ENCODE peak calls at places on chromosomes 3 and 15, in ten cellular contexts. R is mammary epithelial cell; Z is substantia nigra; Y is uterus; M is caudate nucleus; I is keratinocyte; N is psoas muscle; L is HCT116; W is naive thymus-derived CD4-positive, alpha-beta T cell; P is PC-3. S is an unnamed sample.

GRCh38 chr3:117844676-117845075 is 1135.1 kb downstream of the TUSC7 start:
- DNase-seq in W (no peak), Y (no peak), N (no peak), R (no peak), P (no peak), Z (no peak), I (no peak), M (no peak), L (no peak), S (peak; percentile 33)

GRCh38 chr3:14503033-14503705 is 37.0 kb downstream of the GRIP2 start:
- DNase-seq in M (no peak), R (no peak), I (no peak), W (no peak), Z (no peak), L (no peak), Y (no peak), P (no peak), N (no peak), S (no peak)

GRCh38 chr3:150409125-150409526 is 1.0 kb downstream of the TSC22D2 start:
- DNase-seq in Z (peak; percentile 59), R (no peak), P (peak; percentile 13), W (no peak), Y (no peak), L (no peak), M (no peak), N (no peak), I (no peak), S (peak; percentile 74)

GRCh38 chr15:70322051-70322668 is 224.4 kb upstream of the TLE3 start:
- DNase-seq in Y (no peak), L (no peak), I (no peak), P (no peak), R (no peak), Z (no peak), W (no peak), N (no peak), M (no peak), S (no peak)

GRCh38 chr3:43071313-43071893 is 34.5 kb downstream of the POMGNT2 start:
- DNase-seq in W (peak; percentile 18), N (no peak), Y (no peak), Z (no peak), L (peak; percentile 19), I (no peak), M (no peak), R (no peak), P (peak; percentile 49), S (no peak)

GRCh38 chr3:132448211-132448961 is 31.1 kb downstream of the DNAJC13 start:
- DNase-seq in M (no peak), Y (peak; percentile 54), N (no peak), W (no peak), I (no peak), P (no peak), R (no peak), L (no peak), Z (no peak), S (peak; percentile 67)

GRCh38 chr3:135558906-135559305 is 406.6 kb upstream of the PPP2R3A start:
- DNase-seq in R (no peak), I (no peak), L (no peak), Y (no peak), N (no peak), M (no peak), Z (no peak), P (no peak), W (no peak), S (no peak)

GRCh38 chr3:144590854-144591253 is 619.2 kb downstream of the DIPK2A start:
- DNase-seq in Z (no peak), L (no peak), P (peak; percentile 62), R (no peak), I (no peak), Y (no peak), M (no peak), N (no peak), W (no peak), S (no peak)

GRCh38 chr15:81189583-81190283 is 6.9 kb upstream of the IL16 start:
- DNase-seq in M (no peak), I (no peak), Y (peak; percentile 78), L (no peak), Z (no peak), P (no peak), R (peak; percentile 63), N (peak; percentile 89), W (no peak), S (peak; percentile 51)

GRCh38 chr3:190229632-190230424 is 92.4 kb downstream of the CLDN1 start:
- DNase-seq in P (peak; percentile 93), I (peak; percentile 30), L (no peak), M (no peak), Y (no peak), Z (no peak), W (no peak), N (no peak), R (peak; percentile 95), S (no peak)

DNA sequence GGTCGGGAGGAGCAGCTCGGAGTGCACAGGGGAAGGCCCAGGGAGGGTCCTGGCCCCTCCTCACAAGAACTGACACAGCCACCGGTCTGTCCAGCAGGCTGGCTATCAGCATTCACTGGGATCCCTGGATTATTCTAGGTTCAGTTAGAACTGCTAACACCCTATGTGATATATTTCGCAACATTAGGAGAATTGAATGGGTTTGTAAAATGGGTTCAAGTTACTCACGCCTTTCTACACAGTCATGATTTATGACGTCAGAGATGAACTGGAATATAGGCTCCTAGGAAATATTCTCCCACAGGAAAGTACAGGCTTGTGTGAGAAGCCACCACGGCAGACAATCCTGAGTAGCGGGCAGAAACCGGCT is 972 bp upstream of the BSN start:
- DNase-seq in L (no peak), N (no peak), W (no peak), I (no peak), Z (no peak), P (no peak), Y (no peak), M (no peak), R (peak; percentile 12), S (no peak)
- H3K27ac ChIP-seq in L (no peak overlapping the region), N (peak overlapping the region; percentile 78), W (no peak overlapping the region), I (no peak overlapping the region), Z (no peak overlapping the region), P (no peak overlapping the region), Y (no peak overlapping the region), M (no peak overlapping the region), R (no peak overlapping the region), S (no peak overlapping the region)

GRCh38 chr15:25874379-25874778 is 11.3 kb upstream of the ATP10A start:
- DNase-seq in M (no peak), R (no peak), Y (no peak), P (no peak), W (no peak), N (no peak), Z (no peak), L (no peak), I (no peak), S (no peak)
- H3K27ac ChIP-seq in M (no peak overlapping the region), R (no peak overlapping the region), Y (no peak overlapping the region), P (no peak overlapping the region), W (no peak overlapping the region), N (no peak overlapping the region), Z (no peak overlapping the region), L (no peak overlapping the region), I (no peak overlapping the region), S (no peak overlapping the region)

GRCh38 chr15:90101969-90102890 is at the start of gene IDH2:
- DNase-seq in P (peak; percentile 89), Z (peak; percentile 91), R (peak; percentile 78), N (peak; percentile 90), M (peak; percentile 77), I (no peak), L (peak; percentile 38), Y (peak; percentile 59), W (peak; percentile 70), S (peak; percentile 87)

GRCh38 chr15:90105521-90105920 is 3.3 kb upstream of the IDH2 start:
- DNase-seq in W (no peak), I (no peak), Y (no peak), R (no peak), P (no peak), M (no peak), Z (no peak), L (no peak), N (no peak), S (no peak)

GRCh38 chr15:90101130-90101968 is 919 bp downstream of the IDH2 start:
- DNase-seq in M (peak; percentile 83), W (peak; percentile 26), N (peak; percentile 73), Z (peak; percentile 80), P (no peak), I (no peak), Y (peak; percentile 44), R (no peak), L (no peak), S (peak; percentile 65)

GRCh38 chr15:90104551-90104950 is 2.3 kb upstream of the IDH2 start:
- DNase-seq in R (no peak), Z (no peak), W (no peak), L (no peak), P (peak; percentile 85), N (peak; percentile 63), I (no peak), M (no peak), Y (no peak), S (no peak)

DNA sequence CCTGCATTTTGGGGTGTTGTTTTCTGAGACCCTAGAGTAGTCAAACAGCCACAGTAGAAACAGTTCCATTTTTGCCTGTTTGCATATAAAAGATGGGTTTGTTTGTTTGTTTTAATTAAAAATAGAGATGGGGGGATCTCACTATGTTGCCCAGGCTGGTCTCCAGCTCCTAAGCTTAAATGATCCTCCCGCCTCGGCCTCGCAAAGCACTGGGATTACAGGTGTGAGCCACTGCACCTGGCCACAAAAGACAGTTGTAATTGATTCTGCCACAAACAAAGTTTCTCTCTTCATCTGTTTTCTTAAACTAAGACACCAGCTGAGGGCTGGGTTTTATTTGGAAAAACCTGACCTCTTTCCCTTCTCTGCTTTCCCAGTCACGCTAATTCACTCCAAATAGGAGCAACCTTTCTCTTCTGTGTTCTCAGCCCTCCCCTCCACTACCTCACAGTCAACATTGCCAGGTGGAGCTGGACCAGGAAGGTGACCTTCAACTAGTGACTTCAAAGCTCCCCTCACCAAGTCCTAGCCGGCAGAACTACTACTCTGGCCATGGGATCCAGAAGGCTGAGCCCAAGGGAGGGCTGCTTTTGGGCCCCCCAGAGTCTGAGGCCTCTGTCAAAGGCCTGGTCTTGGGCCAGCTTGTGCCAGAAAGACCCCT is 1.5 kb upstream of the IDH2 start:
- DNase-seq in P (no peak), W (no peak), L (no peak), R (no peak), Y (no peak), I (no peak), N (peak; percentile 46), M (no peak), Z (no peak), S (no peak)
- H3K27ac ChIP-seq in P (no peak overlapping the region), W (no peak overlapping the region), L (no peak overlapping the region), R (no peak overlapping the region), Y (peak overlapping the region; percentile 91), I (no peak overlapping the region), N (peak overlapping the region; percentile 100), M (no peak overlapping the region), Z (no peak overlapping the region), S (no peak overlapping the region)

DNA sequence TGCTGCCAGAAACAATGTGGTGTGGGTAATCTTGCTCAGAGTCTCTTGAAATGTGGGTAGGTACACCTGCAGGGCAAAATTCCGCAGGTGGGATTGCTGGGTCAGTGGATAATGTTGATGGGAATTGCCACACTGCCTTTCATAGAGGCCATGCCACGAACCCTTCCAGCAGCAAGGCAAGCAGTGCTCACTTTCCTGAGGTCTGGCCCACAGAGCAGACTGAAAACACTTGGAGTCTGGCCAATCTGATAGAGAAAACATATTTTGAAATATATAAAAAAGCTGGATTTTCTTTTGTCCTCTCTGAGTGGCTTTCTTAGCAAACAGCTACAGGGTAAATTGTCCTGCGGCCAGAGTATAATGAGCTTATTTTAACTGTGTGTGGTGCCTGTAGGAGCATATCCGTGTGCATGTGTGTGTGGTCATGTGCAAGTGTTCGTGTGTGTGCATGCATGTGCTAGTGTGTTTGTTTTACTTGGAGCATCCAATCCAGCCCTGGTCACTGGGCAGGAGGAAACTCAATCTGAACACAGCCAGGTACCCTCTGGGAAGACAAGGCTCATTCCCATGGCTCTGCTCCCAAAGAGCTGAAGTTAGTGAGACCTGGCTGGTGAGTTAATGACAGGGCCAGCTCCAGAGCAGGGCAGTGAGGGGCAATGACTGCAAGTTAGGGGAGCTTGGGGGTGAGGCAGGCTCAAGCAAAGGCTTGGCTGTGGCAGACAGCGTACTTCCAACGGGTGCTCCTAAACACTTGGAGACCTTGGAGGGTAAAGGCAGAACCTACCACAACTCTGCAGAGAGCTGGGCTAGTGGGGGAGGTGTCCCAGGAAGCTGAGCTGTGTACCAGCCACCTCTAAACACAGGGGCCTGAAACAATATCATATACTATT is 91.3 kb downstream of the PLXNA1 start:
- DNase-seq in Y (no peak), N (no peak), L (no peak), R (peak; percentile 66), I (no peak), W (no peak), Z (no peak), P (peak; percentile 36), M (no peak), S (peak; percentile 21)
- H3K27ac ChIP-seq in Y (no peak overlapping the region), N (no peak overlapping the region), L (no peak overlapping the region), R (peak overlapping the region; percentile 99), I (peak overlapping the region; percentile 90), W (no peak overlapping the region), Z (no peak overlapping the region), P (no peak overlapping the region), M (no peak overlapping the region), S (no peak overlapping the region)